ENCODE peak calls at places on chromosomes 12 and 14, in seven cellular contexts. Q is ovary; D is NCI-H1092 treated with DMSO at 0.1 percent for 48 hours; M is NCI-H748 treated with DMSO at 0.1 percent for 48 hours; X is hepatic stellate cell; G is AG08395; C is stimulated activated CD4-positive, alpha-beta T cell treated with anti-CD3 and anti-CD28 coated beads, Interleukin-12 subunit alpha, Interleukin-12 subunit beta, amount 100 ng/mL, for 24 hours. S is an unnamed sample.

GRCh38 chr12:57448669-57449068 is 6.4 kb upstream of the INHBE start:
- DNase-seq in Q (no peak), D (no peak), M (no peak), X (no peak), G (no peak), C (no peak), S (no peak)

GRCh38 chr12:101967506-101967905 is 90.1 kb downstream of the DRAM1 start:
- DNase-seq in Q (no peak), D (no peak), M (no peak), X (no peak), G (no peak), C (no peak), S (no peak)

GRCh38 chr14:81326451-81326850 is 73.7 kb downstream of the STON2 start:
- DNase-seq in Q (no peak), D (no peak), M (no peak), X (no peak), G (no peak), C (no peak), S (no peak)

GRCh38 chr14:44895716-44896115 is 66.0 kb downstream of the KLHL28 start:
- DNase-seq in Q (no peak), D (no peak), M (no peak), X (peak), G (peak), C (no peak), S (no peak)

GRCh38 chr12:108879615-108880254 is at the start of gene DAO:
- DNase-seq in Q (no peak), D (no peak), M (no peak), X (no peak), G (no peak), C (no peak), S (no peak)

GRCh38 chr12:40002178-40003169 is 103.4 kb downstream of the SLC2A13 start:
- DNase-seq in Q (no peak), D (no peak), M (no peak), X (no peak), G (no peak), C (no peak), S (no peak)

GRCh38 chr12:93682846-93683261 is 5.7 kb downstream of the CRADD start:
- DNase-seq in Q (peak), D (no peak), M (no peak), X (no peak), G (no peak), C (no peak), S (no peak)

GRCh38 chr12:130351331-130351730 is 13.6 kb downstream of the PIWIL1 start:
- DNase-seq in Q (no peak), D (no peak), M (no peak), X (no peak), G (no peak), C (no peak), S (no peak)

GRCh38 chr14:89332031-89332430 is 85.0 kb downstream of the FOXN3 start:
- DNase-seq in Q (no peak), D (no peak), M (no peak), X (no peak), G (no peak), C (no peak), S (no peak)

GRCh38 chr14:104294983-104295680 is 156.7 kb downstream of the KIF26A start:
- DNase-seq in Q (peak), D (no peak), M (no peak), X (no peak), G (no peak), C (no peak), S (peak)

GRCh38 chr12:93006655-93007208 is 77.6 kb upstream of the EEA1 start:
- DNase-seq in Q (no peak), D (no peak), M (no peak), X (no peak), G (no peak), C (no peak), S (no peak)

GRCh38 chr12:124525455-124525854 is 42.0 kb downstream of the NCOR2 start:
- DNase-seq in Q (no peak), D (no peak), M (no peak), X (no peak), G (peak), C (no peak), S (no peak)

GRCh38 chr14:105050551-105050897 is 14.7 kb downstream of the GPR132 start:
- DNase-seq in Q (no peak), D (peak), M (peak), X (peak), G (peak), C (no peak), S (peak)

GRCh38 chr14:99896371-99896770 is 103.2 kb downstream of the EML1 start:
- DNase-seq in Q (no peak), D (no peak), M (no peak), X (no peak), G (no peak), C (no peak), S (no peak)

S was measured in pancreas.